ENCODE peak calls at places on chromosomes 6 and 20, in eight cellular contexts. V is RWPE1; X is mesenchymal stem cell; Q is GM04503; W is natural killer cell; A is stimulated activated CD4-positive, alpha-beta T cell treated with anti-CD3 and anti-CD28 coated beads, TNF-alpha, amount 100 ng/mL, for 48 hours; M is GM03348; K is GM12865. C is an unnamed sample.

GRCh38 chr6:166485651-166486535 is 100.6 kb downstream of the RAMACL start:
- DNase-seq in W (no peak), K (no peak), X (no peak), V (no peak), M (no peak), A (no peak), Q (no peak), C (no peak)

GRCh38 chr6:163797313-163797712 is 382.8 kb downstream of the QKI start:
- DNase-seq in W (no peak), V (no peak), Q (no peak), K (no peak), X (no peak), M (no peak), A (no peak), C (no peak)

GRCh38 chr6:148313483-148313882 is 29.2 kb upstream of the SASH1 start:
- DNase-seq in M (no peak), V (no peak), Q (no peak), X (no peak), W (no peak), K (no peak), A (no peak), C (no peak)

GRCh38 chr6:387293-387694 is 4.3 kb upstream of the IRF4 start:
- DNase-seq in M (no peak), X (no peak), A (no peak), K (no peak), V (no peak), W (no peak), Q (no peak), C (no peak)

GRCh38 chr6:125529061-125529460 is 220.4 kb upstream of the HEY2 start:
- DNase-seq in M (no peak), X (no peak), V (no peak), K (no peak), A (no peak), Q (no peak), W (no peak), C (no peak)

GRCh38 chr6:87724994-87725811 is 23.2 kb upstream of the AKIRIN2 start:
- DNase-seq in A (no peak), X (no peak), Q (no peak), K (peak), V (no peak), M (no peak), W (no peak), C (no peak)

GRCh38 chr20:60258255-60258863 is 300.1 kb downstream of the CDH26 start:
- DNase-seq in Q (no peak), V (no peak), X (no peak), M (no peak), K (no peak), A (no peak), W (no peak), C (no peak)

GRCh38 chr20:64099880-64100565 is 7.3 kb downstream of the NPBWR2 start:
- DNase-seq in V (no peak), A (no peak), K (no peak), W (no peak), Q (no peak), X (no peak), M (no peak), C (no peak)

GRCh38 chr20:17910828-17911294 is 57.7 kb downstream of the SNX5 start:
- DNase-seq in W (no peak), X (peak), V (peak), A (no peak), Q (peak), M (peak), K (peak), C (peak)

GRCh38 chr20:18058661-18059467 is 1.1 kb upstream of the OVOL2 start:
- DNase-seq in W (no peak), K (no peak), X (no peak), Q (no peak), V (no peak), M (no peak), A (no peak), C (no peak)

GRCh38 chr20:49656304-49656703 is 57.4 kb downstream of the B4GALT5 start:
- DNase-seq in M (no peak), Q (no peak), A (no peak), K (no peak), V (no peak), X (no peak), W (no peak), C (no peak)

GRCh38 chr6:7542065-7542877 is 800 bp downstream of the DSP start:
- DNase-seq in W (no peak), K (no peak), V (no peak), M (peak), X (peak), Q (no peak), A (no peak), C (no peak)

GRCh38 chr6:19849736-19850135 is 12.6 kb downstream of the ID4 start:
- DNase-seq in A (no peak), W (no peak), V (no peak), Q (no peak), M (no peak), K (no peak), X (no peak), C (no peak)

GRCh38 chr6:148445620-148446019 is 103.0 kb downstream of the SASH1 start:
- DNase-seq in W (no peak), X (peak), V (no peak), Q (no peak), A (no peak), K (no peak), M (peak), C (no peak)

GRCh38 chr6:13538084-13538483 is 36.3 kb upstream of the SIRT5 start:
- DNase-seq in A (no peak), W (no peak), V (peak), X (peak), M (peak), Q (no peak), K (peak), C (peak)

GRCh38 chr6:150800596-150801310 is 64.7 kb upstream of the MTHFD1L start:
- DNase-seq in Q (no peak), K (no peak), A (no peak), X (no peak), V (no peak), M (peak), W (no peak), C (no peak)

GRCh38 chr6:25344827-25345226 is 65.7 kb downstream of the CARMIL1 start:
- DNase-seq in W (no peak), M (no peak), A (no peak), V (no peak), K (no peak), Q (no peak), X (no peak), C (no peak)

GRCh38 chr6:167093922-167094432 is 28.9 kb upstream of the CCR6 start:
- DNase-seq in Q (no peak), X (no peak), V (no peak), K (peak), W (peak), A (no peak), M (no peak), C (no peak)

GRCh38 chr6:150293423-150294280 is 75.2 kb upstream of the IYD start:
- DNase-seq in X (peak), A (no peak), K (no peak), M (peak), Q (no peak), W (no peak), V (peak), C (no peak)

GRCh38 chr6:135904666-135905065 is 53.2 kb downstream of the PDE7B start:
- DNase-seq in K (no peak), M (no peak), A (no peak), W (no peak), V (peak), X (no peak), Q (no peak), C (no peak)

GRCh38 chr6:129488313-129488712 is 221.7 kb downstream of the ARHGAP18 start:
- DNase-seq in A (no peak), X (no peak), W (no peak), V (no peak), Q (no peak), M (no peak), K (no peak), C (no peak)

GRCh38 chr20:10919549-10920140 is 245.8 kb upstream of the JAG1 start:
- DNase-seq in K (no peak), X (no peak), Q (peak), W (no peak), M (peak), A (no peak), V (peak), C (no peak)

GRCh38 chr6:147194652-147195403 is 9.4 kb upstream of the STXBP5 start:
- DNase-seq in W (no peak), K (no peak), M (peak), V (peak), Q (no peak), A (no peak), X (no peak), C (no peak)

GRCh38 chr6:34990971-34991560 is 102.0 kb downstream of the ANKS1A start:
- DNase-seq in W (no peak), V (no peak), A (no peak), M (peak), X (peak), Q (no peak), K (no peak), C (no peak)

GRCh38 chr6:80209434-80209833 is 103.0 kb downstream of the BCKDHB start:
- DNase-seq in Q (no peak), V (no peak), W (no peak), A (no peak), K (peak), X (no peak), M (no peak), C (no peak)

GRCh38 chr20:45456632-45457031 is 12.9 kb upstream of the WFDC2 start:
- DNase-seq in M (no peak), Q (no peak), V (no peak), W (no peak), A (no peak), K (peak), X (no peak), C (no peak)

GRCh38 chr20:63706027-63706695 is 1.6 kb downstream of the ARFRP1 start:
- DNase-seq in A (no peak), V (no peak), K (peak), M (peak), X (no peak), Q (no peak), W (no peak), C (no peak)

GRCh38 chr6:31081872-31082271 is 30.5 kb downstream of the C6orf15 start:
- DNase-seq in A (no peak), Q (no peak), K (no peak), V (no peak), M (no peak), X (no peak), W (no peak), C (no peak)

GRCh38 chr6:109457596-109457996 is 2.0 kb upstream of the MICAL1 start:
- DNase-seq in K (no peak), M (no peak), V (no peak), W (no peak), Q (no peak), X (no peak), A (no peak), C (no peak)

GRCh38 chr20:64232794-64233193 is 22.8 kb upstream of the PCMTD2 start:
- DNase-seq in M (no peak), K (no peak), X (no peak), A (no peak), Q (no peak), W (no peak), V (no peak), C (no peak)

GRCh38 chr6:44561832-44562496 is 174.5 kb downstream of the CDC5L start:
- DNase-seq in V (no peak), K (no peak), M (no peak), Q (no peak), X (no peak), A (no peak), W (no peak), C (no peak)